ENCODE peak calls at places on chromosome 19, in seven cellular contexts. F, J, P, H, K, Q and V are unnamed samples.

GRCh38 chr19:51702103-51702753 is 9.1 kb downstream of the SPACA6 start:
- DNase-seq in F (peak; percentile 83), J (peak; percentile 93), P (peak; percentile 88), H (peak; percentile 54), K (peak; percentile 71), Q (no peak), V (peak; percentile 77)

GRCh38 chr19:42450314-42450934 is 7.7 kb upstream of the CXCL17 start:
- DNase-seq in F (peak; percentile 57), J (peak; percentile 83), P (peak; percentile 64), H (peak; percentile 87), K (peak; percentile 97), Q (peak; percentile 63), V (peak; percentile 64)

GRCh38 chr19:56153507-56153906 is 12.4 kb downstream of the ZNF444 start:
- DNase-seq in F (no peak), J (no peak), P (no peak), H (no peak), K (no peak), Q (no peak), V (no peak)

GRCh38 chr19:42368765-42369164 is 21.3 kb downstream of the CNFN start:
- DNase-seq in F (no peak), J (no peak), P (no peak), H (no peak), K (no peak), Q (no peak), V (no peak)

GRCh38 chr19:19257137-19257536 is 16.0 kb downstream of the TM6SF2 start:
- DNase-seq in F (no peak), J (no peak), P (no peak), H (no peak), K (no peak), Q (no peak), V (no peak)

GRCh38 chr19:15144046-15144646 is 36.9 kb downstream of the SYDE1 start:
- DNase-seq in F (peak; percentile 86), J (no peak), P (no peak), H (no peak), K (no peak), Q (no peak), V (no peak)

GRCh38 chr19:10191347-10191746 is 3.4 kb downstream of the DNMT1 start:
- DNase-seq in F (no peak), J (no peak), P (peak; percentile 15), H (peak; percentile 46), K (peak; percentile 11), Q (peak; percentile 89), V (no peak)

GRCh38 chr19:19599190-19599535 is 19.3 kb downstream of the PBX4 start:
- DNase-seq in F (no peak), J (no peak), P (no peak), H (no peak), K (no peak), Q (no peak), V (no peak)

GRCh38 chr19:43751466-43752220 is 3.1 kb downstream of the SMG9 start:
- DNase-seq in F (no peak), J (no peak), P (no peak), H (peak; percentile 34), K (no peak), Q (peak; percentile 75), V (no peak)

GRCh38 chr19:15218501-15218900 is 13.7 kb downstream of the EPHX3 start:
- DNase-seq in F (no peak), J (no peak), P (no peak), H (no peak), K (no peak), Q (no peak), V (no peak)

GRCh38 chr19:55305491-55305890 is 19.6 kb downstream of the TMEM150B start:
- DNase-seq in F (no peak), J (no peak), P (peak; percentile 31), H (peak; percentile 56), K (peak; percentile 62), Q (no peak), V (no peak)

GRCh38 chr19:48290341-48290922 is 20.6 kb downstream of the ZNF114 start:
- DNase-seq in F (no peak), J (no peak), P (peak; percentile 61), H (no peak), K (peak; percentile 35), Q (peak; percentile 61), V (no peak)

GRCh38 chr19:51668167-51668566 is 21.5 kb upstream of the SIGLEC14 start:
- DNase-seq in F (no peak), J (no peak), P (no peak), H (no peak), K (no peak), Q (no peak), V (no peak)

GRCh38 chr19:10510301-10510802 is 6.9 kb downstream of the S1PR5 start:
- DNase-seq in F (peak; percentile 60), J (no peak), P (no peak), H (peak; percentile 50), K (no peak), Q (no peak), V (no peak)

GRCh38 chr19:38229585-38230073 is 5.6 kb upstream of the DPF1 start:
- DNase-seq in F (peak; percentile 50), J (peak; percentile 37), P (peak; percentile 54), H (peak; percentile 67), K (peak; percentile 89), Q (peak; percentile 68), V (peak; percentile 56)

GRCh38 chr19:43641333-43641732 is 1.7 kb upstream of the CADM4 start:
- DNase-seq in F (no peak), J (no peak), P (no peak), H (no peak), K (peak; percentile 47), Q (no peak), V (no peak)

GRCh38 chr19:49415810-49416200 is 7.4 kb downstream of the PTH2 start:
- DNase-seq in F (no peak), J (no peak), P (no peak), H (no peak), K (no peak), Q (no peak), V (no peak)
- H3K27ac ChIP-seq in F (no peak overlapping the region), J (no peak overlapping the region), P (no peak overlapping the region), H (no peak overlapping the region), K (no peak overlapping the region), Q (no peak overlapping the region), V (no peak overlapping the region)

GRCh38 chr19:16739546-16739945 is 19.9 kb downstream of the NWD1 start:
- DNase-seq in F (no peak), J (no peak), P (no peak), H (no peak), K (no peak), Q (no peak), V (no peak)
- H3K4me1 ChIP-seq in F (peaks cover 2% of the 10 kb centered on the region), J (no peaks in the 10 kb centered on the region), P (no peaks in the 10 kb centered on the region), H (no peaks in the 10 kb centered on the region), K (peaks cover under 1% of the 10 kb centered on the region), Q (no peaks in the 10 kb centered on the region), V (no peaks in the 10 kb centered on the region)

GRCh38 chr19:46787331-46788100 is 878 bp downstream of the SLC1A5 start:
- DNase-seq in F (peak; percentile 40), J (peak; percentile 64), P (peak; percentile 70), H (peak; percentile 28), K (peak; percentile 79), Q (peak; percentile 42), V (peak; percentile 65)
- TF ChIP-seq CTCF in F (no peak), J (no peak), P (no peak), H (no peak), K (no peak), Q (no peak), V (no peak)

DNA sequence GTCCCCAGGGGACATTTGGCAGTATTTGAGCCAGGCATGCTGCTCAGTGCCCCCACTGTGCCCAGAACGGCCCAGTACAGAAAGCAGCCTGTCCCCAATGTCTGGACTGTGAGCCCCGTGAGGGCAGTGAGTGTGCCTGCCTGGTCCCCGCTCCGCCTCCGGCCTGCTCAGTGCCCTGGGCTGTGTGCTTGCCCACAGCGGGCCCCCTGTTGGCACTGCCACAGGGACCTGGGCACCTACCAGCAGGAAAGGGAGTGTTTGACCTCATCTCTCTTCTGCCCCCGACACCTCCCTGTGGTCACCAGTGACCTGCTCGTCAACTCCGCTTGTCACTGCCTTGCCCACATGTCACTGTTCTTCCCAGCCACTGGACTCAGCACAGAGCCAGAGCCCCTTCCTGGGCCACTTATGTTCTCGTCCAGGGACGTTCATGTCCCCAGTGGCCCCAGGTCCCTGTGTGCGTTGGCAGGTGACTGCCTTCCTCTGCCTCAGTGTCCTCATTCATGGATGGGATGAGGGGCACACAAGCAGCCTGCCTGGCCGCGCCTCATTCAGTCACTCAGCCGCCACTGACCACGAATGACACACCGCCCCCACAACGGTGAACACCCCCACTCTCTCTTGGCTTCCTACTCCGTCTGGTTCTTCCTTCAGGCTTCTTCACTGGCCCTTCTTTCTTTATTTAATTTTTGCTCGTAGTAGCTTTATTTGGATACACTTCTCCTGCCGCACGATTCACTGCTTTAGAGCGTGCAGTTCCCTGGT is 2.8 kb downstream of the FZR1 start:
- DNase-seq in F (no peak), J (no peak), P (no peak), H (peak; percentile 3), K (no peak), Q (no peak), V (no peak)
- H3K27ac ChIP-seq in F (peak overlapping the region; percentile 49), J (no peak overlapping the region), P (no peak overlapping the region), H (peak overlapping the region; percentile 83), K (peak overlapping the region; percentile 45), Q (peak overlapping the region; percentile 88), V (no peak overlapping the region)

DNA sequence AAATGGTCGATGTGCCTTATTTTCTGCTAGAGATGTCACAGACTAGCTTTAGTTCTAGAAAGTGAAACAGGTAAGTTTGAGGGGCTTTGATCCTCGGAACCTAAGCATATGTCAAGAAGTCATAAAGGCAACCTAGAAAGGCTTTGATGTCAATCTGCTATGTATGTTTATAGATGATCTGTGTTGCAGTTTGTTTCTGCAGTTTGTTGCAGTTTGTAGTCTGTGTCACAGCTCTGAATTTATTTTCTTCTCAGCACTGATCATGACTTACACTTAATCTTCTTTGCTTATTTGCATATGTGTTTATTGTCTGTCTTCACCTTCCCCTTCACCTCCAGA is 5.9 kb downstream of the LSM14A start:
- DNase-seq in F (no peak), J (no peak), P (no peak), H (no peak), K (no peak), Q (no peak), V (no peak)
- H3K4me1 ChIP-seq in F (peaks cover 33% of the 10 kb centered on the region), J (peaks cover 36% of the 10 kb centered on the region), P (peaks cover 15% of the 10 kb centered on the region), H (peaks cover 52% of the 10 kb centered on the region), K (peaks cover 90% of the 10 kb centered on the region), Q (peaks cover 23% of the 10 kb centered on the region), V (peaks cover 99% of the 10 kb centered on the region)